ENCODE peak calls at places on chromosomes 16 and 17, in eight cellular contexts. E is psoas muscle, V is AG09319, Z is AG09309, R is left lung, S is transverse colon, I is progenitor cell of endocrine pancreas, W is kidney. J is an unnamed sample.

GRCh38 chr17:48644159-48644558 is 18.0 kb upstream of the HOXB9 start:
- DNase-seq in E (no peak), V (no peak), Z (no peak), R (no peak), S (no peak), I (no peak), W (no peak), J (no peak)

GRCh38 chr17:74960739-74961342 is 11.7 kb downstream of the HID1 start:
- DNase-seq in E (no peak), V (no peak), Z (no peak), R (peak; percentile 80), S (peak; percentile 57), I (peak; percentile 41), W (no peak), J (no peak)

GRCh38 chr17:39485555-39485954 is 24.3 kb downstream of the CDK12 start:
- DNase-seq in E (no peak), V (peak; percentile 81), Z (peak; percentile 94), R (no peak), S (no peak), I (no peak), W (no peak), J (no peak)

GRCh38 chr17:39920218-39921210 is 2.1 kb upstream of the GSDMB start:
- DNase-seq in E (no peak), V (no peak), Z (no peak), R (no peak), S (no peak), I (no peak), W (peak; percentile 62), J (no peak)

GRCh38 chr17:51640108-51640622 is 379.8 kb downstream of the UTP18 start:
- DNase-seq in E (no peak), V (no peak), Z (no peak), R (no peak), S (no peak), I (no peak), W (no peak), J (no peak)

GRCh38 chr17:27502526-27503324 is 46.5 kb downstream of the KSR1 start:
- DNase-seq in E (peak; percentile 33), V (peak; percentile 91), Z (peak; percentile 41), R (no peak), S (no peak), I (no peak), W (no peak), J (no peak)

GRCh38 chr17:83073389-83074063 is 5.9 kb upstream of the METRNL start:
- DNase-seq in E (peak; percentile 71), V (no peak), Z (no peak), R (no peak), S (peak; percentile 87), I (no peak), W (peak; percentile 82), J (no peak)

GRCh38 chr16:17395849-17396480 is 74.8 kb downstream of the XYLT1 start:
- DNase-seq in E (no peak), V (no peak), Z (no peak), R (no peak), S (peak; percentile 48), I (no peak), W (no peak), J (no peak)

GRCh38 chr17:17783825-17784598 is 52.8 kb downstream of the SREBF1 start:
- DNase-seq in E (peak; percentile 49), V (peak; percentile 5), Z (no peak), R (no peak), S (peak; percentile 38), I (no peak), W (peak; percentile 93), J (no peak)

GRCh38 chr16:81601008-81601428 is 156.4 kb downstream of the CMIP start:
- DNase-seq in E (no peak), V (no peak), Z (no peak), R (no peak), S (no peak), I (no peak), W (peak; percentile 37), J (no peak)

GRCh38 chr16:89374393-89374948 is 115.9 kb downstream of the ANKRD11 start:
- DNase-seq in E (no peak), V (no peak), Z (no peak), R (no peak), S (no peak), I (no peak), W (no peak), J (peak; percentile 34)

GRCh38 chr16:79509221-79509631 is 91.3 kb downstream of the MAF start:
- DNase-seq in E (peak; percentile 22), V (no peak), Z (no peak), R (peak; percentile 65), S (peak; percentile 25), I (no peak), W (no peak), J (no peak)

GRCh38 chr16:56880176-56880575 is 15.2 kb downstream of the SLC12A3 start:
- DNase-seq in E (no peak), V (no peak), Z (no peak), R (no peak), S (no peak), I (no peak), W (no peak), J (no peak)

GRCh38 chr17:32314636-32315035 is 27.3 kb downstream of the C17orf75 start:
- DNase-seq in E (no peak), V (no peak), Z (no peak), R (no peak), S (no peak), I (no peak), W (no peak), J (no peak)

GRCh38 chr17:29149431-29150064 is 30.6 kb downstream of the MYO18A start:
- DNase-seq in E (peak; percentile 33), V (no peak), Z (no peak), R (no peak), S (peak; percentile 33), I (no peak), W (peak; percentile 80), J (no peak)

GRCh38 chr16:27470567-27471431 is 68.8 kb downstream of the IL21R start:
- DNase-seq in E (peak; percentile 64), V (no peak), Z (no peak), R (no peak), S (no peak), I (no peak), W (peak; percentile 78), J (no peak)
- TF ChIP-seq CTCF in E (no peak), V (no peak), Z (no peak), R (no peak), S (no peak), I (no peak), W (no peak), J (no peak)

GRCh38 chr17:77507116-77507885 is 366.5 kb downstream of the SEC14L1 start:
- DNase-seq in E (no peak), V (no peak), Z (no peak), R (peak; percentile 41), S (peak; percentile 3), I (no peak), W (no peak), J (no peak)
- TF ChIP-seq CTCF in E (no peak), V (no peak), Z (no peak), R (no peak), S (no peak), I (no peak), W (no peak), J (peak; percentile 47)

DNA sequence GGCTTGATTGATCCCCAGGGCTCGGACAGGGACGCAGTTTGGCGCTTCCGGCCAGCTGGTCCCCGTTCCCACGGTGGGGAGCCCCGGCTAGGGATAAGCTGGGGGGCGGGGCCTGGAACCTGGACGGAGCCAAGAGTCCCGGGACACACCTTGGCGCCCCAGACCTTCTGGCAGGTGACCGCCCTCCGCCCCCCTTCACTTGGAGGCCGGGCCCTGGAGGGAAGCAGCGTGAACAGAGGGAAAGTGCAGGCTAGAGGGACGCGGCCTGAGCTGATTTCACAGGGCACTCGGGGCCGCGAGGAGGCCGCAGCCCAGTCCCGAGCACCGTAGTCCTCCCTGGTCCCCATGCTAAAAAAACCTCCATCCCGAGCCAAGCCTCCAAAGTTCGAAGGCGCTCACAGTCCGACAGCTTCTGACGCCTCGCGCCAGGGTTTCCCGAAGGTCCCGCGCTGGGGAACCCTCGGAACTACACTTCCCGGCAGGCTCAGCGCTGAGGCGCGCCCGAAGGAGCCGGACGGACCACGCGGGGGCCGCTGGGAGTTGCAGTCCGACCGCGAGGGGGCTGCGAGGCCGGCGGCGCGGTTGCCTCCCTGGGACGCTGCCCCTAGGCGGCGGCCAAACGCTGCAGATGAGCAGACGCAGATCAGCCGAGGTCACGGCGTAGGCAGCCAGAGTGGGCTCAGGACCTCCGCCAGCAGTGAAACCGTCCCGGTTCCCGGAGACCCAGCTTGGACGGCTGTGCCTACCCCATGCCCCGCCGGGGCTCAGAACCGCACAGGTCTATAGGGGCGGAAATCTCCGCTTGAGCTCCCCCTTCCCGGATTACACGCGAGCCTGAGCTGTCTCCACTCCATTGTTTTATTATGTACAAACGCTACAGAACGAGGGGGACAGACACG is at the start of gene TBX6:
- DNase-seq in E (peak; percentile 95), V (peak; percentile 61), Z (peak; percentile 46), R (peak; percentile 99), S (peak; percentile 96), I (peak; percentile 94), W (peak; percentile 97), J (peak; percentile 89)
- TF ChIP-seq CTCF in E (peak; percentile 78), V (peak; percentile 67), Z (peak; percentile 65), R (peak; percentile 82), S (peak; percentile 98), I (peak; percentile 70), W (peak; percentile 84), J (peak; percentile 66)

GRCh38 chr17:58004060-58004459 is 3.0 kb downstream of the SRSF1 start:
- DNase-seq in E (no peak), V (no peak), Z (no peak), R (no peak), S (no peak), I (no peak), W (no peak), J (no peak)

GRCh38 chr17:58005031-58005727 is 1.9 kb downstream of the SRSF1 start:
- DNase-seq in E (no peak), V (no peak), Z (no peak), R (no peak), S (no peak), I (no peak), W (no peak), J (no peak)

GRCh38 chr17:58006924-58007780 is at the start of gene SRSF1:
- DNase-seq in E (peak; percentile 98), V (peak; percentile 94), Z (peak; percentile 88), R (peak; percentile 99), S (peak; percentile 98), I (peak; percentile 94), W (peak; percentile 99), J (peak; percentile 70)

GRCh38 chr17:58006563-58006923 is 503 bp downstream of the SRSF1 start:
- DNase-seq in E (peak; percentile 84), V (no peak), Z (no peak), R (peak; percentile 85), S (peak; percentile 77), I (peak; percentile 38), W (peak; percentile 91), J (no peak)

DNA sequence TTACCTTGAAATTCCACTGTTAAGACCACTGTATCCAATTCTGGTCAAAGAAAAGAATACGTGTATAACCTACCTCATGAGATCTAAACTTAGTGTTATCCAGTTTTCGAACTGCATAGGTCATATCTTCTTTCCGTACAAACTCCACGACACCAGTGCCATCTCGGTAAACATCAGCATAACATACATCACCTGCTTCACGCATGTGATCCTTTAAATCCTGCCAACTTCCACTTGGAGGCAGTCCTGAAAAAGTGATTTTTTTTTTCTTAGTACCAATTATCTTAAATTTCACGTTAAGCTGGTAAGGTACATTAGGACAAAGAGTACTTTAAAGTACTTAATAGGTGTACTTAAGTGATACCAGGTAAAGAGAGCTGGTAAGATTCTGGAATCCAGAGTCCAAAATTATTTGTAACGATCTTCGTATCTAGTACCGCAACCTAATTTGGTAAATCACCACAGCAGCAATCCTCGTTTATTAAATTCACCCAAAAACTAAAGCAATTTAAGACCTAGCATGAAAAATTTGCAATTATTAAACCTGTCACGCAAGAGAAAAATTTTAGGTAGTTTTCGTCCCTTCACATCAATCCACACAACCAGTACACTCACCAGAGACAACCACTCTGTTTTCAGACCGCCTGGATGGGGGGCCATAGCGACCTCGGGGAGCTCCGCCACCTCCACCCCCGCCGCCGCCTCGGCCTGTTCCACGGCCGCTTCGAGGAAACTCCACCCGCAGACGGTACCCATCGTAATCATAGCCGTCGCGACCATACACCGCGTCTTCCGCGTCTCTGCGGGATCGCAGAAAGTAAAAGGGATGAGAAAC is 1.1 kb downstream of the SRSF1 start:
- DNase-seq in E (no peak), V (no peak), Z (no peak), R (no peak), S (no peak), I (no peak), W (no peak), J (no peak)
- TF ChIP-seq CTCF in E (no peak), V (no peak), Z (no peak), R (no peak), S (no peak), I (no peak), W (no peak), J (no peak)